ENCODE peak calls at places on chromosomes 6 and 20, in six cellular contexts. D, W, X, R, S and I are unnamed samples.
A peak's percentile ranks its signal among the peaks of the same experiment; 100 is the strongest.

GRCh38 chr6:56440551-56440981 is 193.2 kb upstream of the COL21A1 start:
- DNase-seq in D (no peak), W (no peak), X (no peak), R (no peak), S (no peak), I (no peak)

GRCh38 chr6:35148167-35148741 is 7.1 kb upstream of the TCP11 start:
- DNase-seq in D (no peak), W (peak; percentile 52), X (peak; percentile 53), R (no peak), S (no peak), I (peak; percentile 91)

GRCh38 chr6:110878751-110879539 is 4.4 kb downstream of the AMD1 start:
- DNase-seq in D (no peak), W (peak; percentile 16), X (peak; percentile 21), R (peak; percentile 50), S (no peak), I (no peak)

GRCh38 chr6:66361886-66362285 is 654.9 kb upstream of the EYS start:
- DNase-seq in D (no peak), W (no peak), X (no peak), R (no peak), S (no peak), I (no peak)

GRCh38 chr6:11392778-11393507 is 144.6 kb upstream of the TMEM170B start:
- DNase-seq in D (no peak), W (no peak), X (no peak), R (no peak), S (no peak), I (no peak)

GRCh38 chr6:73927421-73927820 is 231.4 kb downstream of the CD109 start:
- DNase-seq in D (no peak), W (no peak), X (no peak), R (no peak), S (no peak), I (no peak)

GRCh38 chr20:63347081-63347741 is 13.9 kb downstream of the CHRNA4 start:
- DNase-seq in D (no peak), W (no peak), X (no peak), R (no peak), S (no peak), I (no peak)

GRCh38 chr20:19735446-19735845 is 22.6 kb upstream of the RIN2 start:
- DNase-seq in D (peak; percentile 48), W (peak; percentile 36), X (no peak), R (peak; percentile 73), S (no peak), I (peak; percentile 48)

GRCh38 chr6:134182528-134182927 is 130.1 kb upstream of the SLC2A12 start:
- DNase-seq in D (no peak), W (no peak), X (no peak), R (no peak), S (no peak), I (no peak)

GRCh38 chr20:37349517-37350491 is 3.9 kb downstream of the SRC start:
- DNase-seq in D (no peak), W (no peak), X (no peak), R (no peak), S (no peak), I (peak; percentile 24)

GRCh38 chr6:148998704-148999103 is 251.9 kb downstream of the UST start:
- DNase-seq in D (no peak), W (no peak), X (no peak), R (no peak), S (no peak), I (no peak)

GRCh38 chr6:153872946-153873345 is 166.1 kb upstream of the OPRM1 start:
- DNase-seq in D (no peak), W (no peak), X (no peak), R (no peak), S (no peak), I (no peak)

GRCh38 chr6:7493866-7494265 is 47.6 kb upstream of the DSP start:
- DNase-seq in D (no peak), W (no peak), X (no peak), R (no peak), S (no peak), I (no peak)

GRCh38 chr6:144797881-144798589 is 512.9 kb downstream of the UTRN start:
- DNase-seq in D (no peak), W (no peak), X (no peak), R (no peak), S (no peak), I (no peak)

GRCh38 chr6:38542031-38542430 is 97.7 kb downstream of the BTBD9 start:
- DNase-seq in D (no peak), W (no peak), X (no peak), R (peak; percentile 1), S (no peak), I (no peak)

GRCh38 chr6:161671117-161671516 is 397.3 kb upstream of the AGPAT4 start:
- DNase-seq in D (no peak), W (no peak), X (no peak), R (no peak), S (no peak), I (no peak)

GRCh38 chr6:35611235-35611634 is 77.5 kb downstream of the FKBP5 start:
- DNase-seq in D (no peak), W (peak; percentile 33), X (peak; percentile 52), R (no peak), S (no peak), I (no peak)

GRCh38 chr6:149221774-149222070 is 95.8 kb upstream of the TAB2 start:
- DNase-seq in D (no peak), W (no peak), X (no peak), R (no peak), S (no peak), I (no peak)

GRCh38 chr20:46773680-46774079 is 64.2 kb downstream of the SLC2A10 start:
- DNase-seq in D (no peak), W (no peak), X (no peak), R (no peak), S (no peak), I (no peak)

GRCh38 chr6:7431594-7432390 is 42.2 kb downstream of the RIOK1 start:
- DNase-seq in D (no peak), W (no peak), X (no peak), R (no peak), S (no peak), I (peak; percentile 86)

GRCh38 chr20:49097159-49097558 is 51.0 kb downstream of the CSE1L start:
- DNase-seq in D (no peak), W (no peak), X (no peak), R (no peak), S (no peak), I (no peak)

GRCh38 chr20:5272268-5272667 is 44.5 kb downstream of the PROKR2 start:
- DNase-seq in D (no peak), W (no peak), X (no peak), R (no peak), S (no peak), I (no peak)